ENCODE peak calls at places on chromosomes 12 and 14, in five cellular contexts. A, K, L, D and E are unnamed samples.

GRCh38 chr12:21248679-21249078 is 86.0 kb downstream of the SLCO1A2 start:
- DNase-seq in D (peak), A (peak), L (no peak), K (peak), E (no peak)

GRCh38 chr12:80412343-80412953 is 31.6 kb upstream of the PTPRQ start:
- DNase-seq in A (peak), L (no peak), K (peak), D (peak), E (peak)

GRCh38 chr14:49549881-49550280 is 36.3 kb downstream of the RPS29 start:
- DNase-seq in D (no peak), L (no peak), A (peak), K (no peak), E (no peak)

GRCh38 chr12:53078425-53079225 is 565 bp downstream of the SPRYD3 start:
- DNase-seq in D (no peak), L (no peak), K (no peak), A (peak), E (no peak)

GRCh38 chr12:16359512-16360491 is 12.4 kb downstream of the MGST1 start:
- DNase-seq in K (peak), D (peak), L (peak), A (peak), E (peak)

GRCh38 chr12:31308116-31308515 is 17.8 kb downstream of the SINHCAF start:
- DNase-seq in A (no peak), K (no peak), L (no peak), D (no peak), E (no peak)

GRCh38 chr14:102917056-102917385 is 5.4 kb upstream of the AMN start:
- DNase-seq in A (no peak), D (no peak), L (no peak), K (no peak), E (no peak)

GRCh38 chr14:50794063-50794645 is 36.8 kb downstream of the NIN start:
- DNase-seq in L (no peak), D (no peak), K (no peak), A (no peak), E (peak)

GRCh38 chr14:60311417-60311816 is 62.4 kb downstream of the PPM1A start:
- DNase-seq in L (no peak), D (peak), A (no peak), K (no peak), E (peak)

GRCh38 chr14:81589381-81590065 is 55.9 kb upstream of the SEL1L start:
- DNase-seq in D (no peak), L (no peak), K (peak), A (no peak), E (no peak)

GRCh38 chr12:118960865-118961264 is 20.5 kb upstream of the SRRM4 start:
- DNase-seq in A (peak), D (no peak), L (no peak), K (no peak), E (no peak)

GRCh38 chr14:36580856-36581831 is 1.3 kb downstream of the NKX2-8 start:
- DNase-seq in D (peak), K (no peak), L (no peak), A (peak), E (peak)

GRCh38 chr14:87252103-87252502 is 740.9 kb downstream of the GALC start:
- DNase-seq in K (peak), A (peak), L (no peak), D (no peak), E (no peak)

GRCh38 chr12:132263451-132264065 is 65.8 kb downstream of the GALNT9 start:
- DNase-seq in L (no peak), D (no peak), A (no peak), K (no peak), E (no peak)

GRCh38 chr14:59398841-59399240 is 66.3 kb downstream of the GPR135 start:
- DNase-seq in A (no peak), L (no peak), K (peak), D (peak), E (no peak)

DNA sequence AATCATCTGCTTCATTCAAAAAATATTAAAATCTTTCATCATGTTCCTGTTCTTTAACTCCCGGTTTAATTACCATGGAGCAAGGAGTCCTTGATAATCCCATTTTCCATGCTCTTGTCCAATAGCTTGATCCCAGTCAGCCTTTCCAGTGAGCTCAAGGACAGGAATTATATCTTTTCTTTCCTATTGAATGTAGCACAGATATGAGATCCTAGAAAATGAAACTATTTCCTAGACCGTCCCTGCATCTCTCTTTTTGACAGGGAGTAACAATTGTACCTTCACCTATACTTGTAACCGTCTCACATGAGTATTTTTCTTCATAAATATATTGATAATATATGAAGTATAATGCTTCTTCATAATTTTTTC is 35.6 kb downstream of the PIK3C2G start:
- DNase-seq in K (no peak), D (no peak), L (no peak), A (no peak), E (no peak)
- H3K4me3 ChIP-seq in K (no peak), D (peak), L (peak), A (no peak), E (peak)

GRCh38 chr14:22164616-22165015 is 424.4 kb downstream of the DAD1 start:
- DNase-seq in A (no peak), K (no peak), L (no peak), D (no peak), E (no peak)

GRCh38 chr14:22163051-22163450 is 426.0 kb downstream of the DAD1 start:
- DNase-seq in L (no peak), A (peak), K (peak), D (no peak), E (no peak)

GRCh38 chr14:22168092-22168955 is 420.7 kb downstream of the DAD1 start:
- DNase-seq in K (peak), D (peak), L (no peak), A (peak), E (peak)
- TF ChIP-seq CTCF in K (no peak), D (no peak), L (no peak), A (peak), E (no peak)

DNA sequence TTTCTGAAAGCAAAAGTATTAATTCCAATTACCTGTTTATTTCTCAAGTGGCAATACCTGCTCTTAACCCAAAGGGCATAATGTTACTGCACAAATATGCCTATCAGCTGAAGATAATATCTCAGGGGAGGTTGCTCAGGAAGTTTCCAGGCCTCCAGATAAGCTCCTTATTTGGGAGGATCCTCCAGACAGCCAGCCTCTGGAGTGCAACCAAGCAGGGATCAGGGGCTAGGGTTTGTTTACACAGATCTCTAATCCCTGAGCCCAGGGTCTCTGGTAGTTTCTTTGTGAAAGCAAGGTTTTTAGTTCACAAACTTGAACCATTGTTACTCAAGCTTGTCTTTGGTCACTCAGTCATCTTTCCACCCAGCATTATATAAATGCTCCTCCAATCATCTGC is 124.4 kb downstream of the SLC38A4 start:
- DNase-seq in D (no peak), L (no peak), K (no peak), A (no peak), E (peak)
- H3K4me3 ChIP-seq in D (no peak), L (no peak), K (no peak), A (no peak), E (no peak)

DNA sequence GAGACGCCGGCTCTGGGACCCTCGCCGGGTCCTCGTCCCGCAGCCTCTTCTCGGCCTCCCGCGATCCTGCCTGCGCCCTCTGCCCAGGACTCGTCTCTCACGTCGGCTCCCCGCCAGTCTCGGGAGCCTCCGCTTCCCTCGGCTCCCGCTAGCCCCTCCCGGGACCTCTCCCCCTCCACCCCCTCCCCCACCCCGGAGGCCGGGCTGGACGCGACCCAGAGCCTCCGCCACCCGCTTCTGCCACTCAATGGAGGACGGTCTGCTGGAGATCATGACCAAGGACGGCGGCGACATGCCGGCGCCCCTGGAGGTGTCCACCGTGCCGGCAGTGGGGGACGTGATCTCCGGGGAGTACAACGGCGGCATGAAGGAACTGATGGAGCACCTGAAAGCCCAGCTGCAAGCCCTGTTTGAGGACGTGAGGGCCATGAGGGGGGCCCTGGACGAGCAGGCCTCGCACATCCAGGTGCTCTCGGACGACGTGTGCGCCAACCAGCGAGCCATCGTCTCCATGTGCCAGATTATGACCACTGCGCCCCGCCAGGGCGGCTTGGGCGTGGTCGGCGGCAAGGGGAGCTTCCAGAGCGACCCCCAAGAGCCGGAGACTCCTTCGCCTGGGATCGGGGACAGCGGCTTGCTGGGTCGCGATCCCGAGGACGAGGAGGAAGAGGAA is 568 bp downstream of the CCDC184 start:
- DNase-seq in D (no peak), A (peak), K (no peak), L (no peak), E (no peak)
- TF ChIP-seq CTCF in D (no peak), A (no peak), K (no peak), L (no peak), E (no peak)

GRCh38 chr14:21096889-21097615 is 1.4 kb downstream of the ZNF219 start:
- DNase-seq in L (no peak), A (peak), K (no peak), D (no peak), E (no peak)

GRCh38 chr14:21095430-21096205 is 2.8 kb downstream of the ZNF219 start:
- DNase-seq in A (peak), L (no peak), D (peak), K (no peak), E (peak)

GRCh38 chr14:21098134-21098891 is at the start of gene ZNF219:
- DNase-seq in D (peak), A (peak), K (peak), L (peak), E (peak)

GRCh38 chr14:21097616-21098133 is 780 bp downstream of the ZNF219 start:
- DNase-seq in K (no peak), L (no peak), D (no peak), A (peak), E (no peak)

DNA sequence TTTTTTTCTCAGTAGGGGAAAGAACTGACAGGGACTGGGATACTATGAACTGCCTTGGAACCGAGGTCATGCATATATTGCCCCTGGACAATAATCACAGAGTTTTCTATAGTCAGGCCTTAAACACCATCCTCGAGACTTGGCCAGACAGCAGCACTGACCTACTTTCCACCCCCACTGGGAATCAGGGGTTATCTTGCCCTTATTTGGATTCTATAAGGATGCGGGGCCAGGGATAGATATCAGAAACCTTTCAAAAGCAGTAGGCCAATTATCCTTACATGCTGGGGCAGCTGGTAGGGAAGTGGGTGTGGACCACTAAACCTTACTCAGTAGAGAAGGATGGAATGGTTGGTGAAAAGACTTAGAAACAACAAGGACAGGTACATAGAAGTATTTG is 2.0 kb downstream of the ZNF219 start:
- DNase-seq in K (no peak), D (no peak), A (no peak), L (no peak), E (no peak)
- H3K4me3 ChIP-seq in K (no peak), D (no peak), A (peak), L (no peak), E (no peak)

GRCh38 chr12:44247588-44247987 is 411.7 kb downstream of the TMEM117 start:
- DNase-seq in K (peak), D (no peak), A (peak), L (no peak), E (no peak)
- TF ChIP-seq CTCF in K (peak), D (no peak), A (peak), L (no peak), E (no peak)

GRCh38 chr12:12947902-12948301 is 4.1 kb downstream of the GPRC5D start:
- DNase-seq in D (peak), L (no peak), A (no peak), K (no peak), E (no peak)
- H3K4me3 ChIP-seq in D (no peak), L (no peak), A (no peak), K (no peak), E (no peak)

GRCh38 chr12:40215977-40216376 is 8.8 kb upstream of the LRRK2 start:
- DNase-seq in A (no peak), K (peak), D (no peak), L (no peak), E (peak)
- TF ChIP-seq CTCF in A (no peak), K (no peak), D (no peak), L (no peak), E (no peak)

GRCh38 chr12:128811806-128812205 is 12.0 kb downstream of the SLC15A4 start:
- DNase-seq in D (no peak), A (no peak), K (no peak), L (no peak), E (no peak)
- H3K4me3 ChIP-seq in D (no peak), A (no peak), K (no peak), L (no peak), E (no peak)